ENCODE peak calls at places on chromosomes 11 and 22, in ten cellular contexts. D, I, X, S, U, O, R, T, M and W are unnamed samples. For H3K36me3, the result is how much of the 10 kb centered on the place peaks cover.

GRCh38 chr11:61157743-61158142 is 3.5 kb downstream of the VPS37C start:
- DNase-seq in X (no peak), O (no peak), I (no peak), D (no peak), U (peak), M (no peak), T (no peak), S (no peak), R (no peak), W (no peak)

GRCh38 chr11:3835752-3836151 is 5.0 kb downstream of the RHOG start:
- DNase-seq in R (peak), D (no peak), M (no peak), O (no peak), X (no peak), S (peak), U (peak), I (no peak), T (no peak), W (no peak)

GRCh38 chr11:77083553-77084245 is 16.9 kb downstream of the CAPN5 start:
- DNase-seq in I (peak), T (no peak), X (peak), O (no peak), R (peak), U (peak), D (no peak), S (peak), M (peak), W (no peak)

GRCh38 chr11:33742249-33742851 is 6.1 kb upstream of the CD59 start:
- DNase-seq in M (no peak), U (no peak), T (no peak), O (no peak), R (no peak), S (no peak), I (no peak), D (no peak), X (no peak), W (no peak)

GRCh38 chr11:69449320-69450063 is 32.0 kb upstream of the LINC01488 start:
- DNase-seq in M (no peak), I (peak), R (peak), S (peak), O (no peak), T (peak), D (no peak), U (peak), X (peak), W (no peak)

GRCh38 chr11:108224366-108224765 is 1.5 kb downstream of the ATM start:
- DNase-seq in M (no peak), D (no peak), U (no peak), R (no peak), S (no peak), I (no peak), O (no peak), X (no peak), T (no peak), W (no peak)

GRCh38 chr11:121692236-121692635 is 239.5 kb upstream of the SORL1-AS1 start:
- DNase-seq in R (no peak), M (no peak), O (no peak), I (no peak), T (no peak), D (no peak), S (no peak), U (no peak), X (no peak), W (no peak)

GRCh38 chr11:15743244-15743629 is 613.1 kb downstream of the SOX6 start:
- DNase-seq in D (no peak), S (no peak), M (no peak), R (no peak), I (no peak), O (no peak), X (no peak), T (no peak), U (no peak), W (no peak)

GRCh38 chr22:35266277-35266676 is 9.0 kb downstream of the HMGXB4 start:
- DNase-seq in D (no peak), S (no peak), U (no peak), T (no peak), I (no peak), M (no peak), O (no peak), X (no peak), R (no peak), W (no peak)

GRCh38 chr22:41140365-41140957 is 48.1 kb downstream of the EP300 start:
- DNase-seq in S (peak), T (no peak), X (peak), O (no peak), U (no peak), R (no peak), M (no peak), I (no peak), D (no peak), W (no peak)

GRCh38 chr11:125214466-125215204 is 50.1 kb downstream of the PKNOX2 start:
- DNase-seq in M (no peak), X (no peak), U (peak), O (no peak), S (no peak), R (peak), D (no peak), I (no peak), T (no peak), W (no peak)

GRCh38 chr11:59801981-59802638 is 8.5 kb downstream of the MRPL16 start:
- DNase-seq in R (no peak), I (no peak), X (no peak), O (no peak), M (no peak), D (peak), S (no peak), U (no peak), T (peak), W (no peak)

GRCh38 chr22:49235463-49236300 is 592.0 kb downstream of the BRD1 start:
- DNase-seq in S (no peak), R (no peak), I (peak), M (peak), X (peak), T (no peak), D (no peak), O (no peak), U (peak), W (no peak)

GRCh38 chr11:74820763-74821162 is 72.1 kb downstream of the RNF169 start:
- DNase-seq in I (no peak), O (no peak), S (no peak), T (peak), U (no peak), X (no peak), R (no peak), M (no peak), D (no peak), W (no peak)

GRCh38 chr22:39492186-39492585 is 9.9 kb upstream of the MIEF1 start:
- DNase-seq in O (no peak), X (no peak), D (no peak), T (no peak), S (no peak), R (no peak), M (no peak), I (no peak), U (no peak), W (no peak)

GRCh38 chr22:46466255-46466676 is 71.2 kb downstream of the CELSR1 start:
- DNase-seq in O (no peak), U (no peak), T (no peak), X (no peak), I (no peak), M (no peak), D (no peak), R (peak), S (no peak), W (no peak)

GRCh38 chr22:37818397-37819099 is 4.6 kb upstream of the GALR3 start:
- DNase-seq in X (peak), R (peak), M (peak), O (peak), T (no peak), I (no peak), S (peak), U (peak), D (peak), W (peak)

GRCh38 chr22:36385491-36386350 is 2.0 kb downstream of the MYH9 start:
- DNase-seq in X (peak), S (peak), M (peak), U (peak), T (peak), D (peak), I (peak), R (peak), O (peak), W (peak)

GRCh38 chr22:25077056-25077455 is 122.6 kb upstream of the CRYBB3 start:
- DNase-seq in T (no peak), X (no peak), O (no peak), I (no peak), U (no peak), R (no peak), S (no peak), D (no peak), M (no peak), W (no peak)

GRCh38 chr11:103682318-103683184 is 353.9 kb upstream of the DDI1 start:
- DNase-seq in X (peak), I (peak), O (peak), D (peak), T (peak), S (peak), R (no peak), M (peak), U (no peak), W (peak)

GRCh38 chr22:49588739-49589138 is 238.9 kb downstream of the BRD1 start:
- DNase-seq in T (no peak), D (no peak), R (peak), U (peak), X (no peak), O (no peak), I (peak), M (no peak), S (no peak), W (no peak)

GRCh38 chr11:114928260-114928870 is 250.0 kb downstream of the NXPE2 start:
- DNase-seq in R (no peak), S (no peak), O (no peak), T (no peak), X (no peak), D (no peak), M (no peak), U (no peak), I (no peak), W (no peak)

GRCh38 chr11:101618691-101619090 is 34.9 kb upstream of the TRPC6 start:
- DNase-seq in S (no peak), R (no peak), T (no peak), X (no peak), U (no peak), M (no peak), D (no peak), O (no peak), I (no peak), W (no peak)

GRCh38 chr11:59186130-59186594 is 14.2 kb downstream of the DTX4 start:
- DNase-seq in O (peak), I (no peak), U (no peak), M (peak), D (peak), X (peak), R (no peak), T (no peak), S (peak), W (peak)

GRCh38 chr11:2927851-2928604 is 1.2 kb downstream of the PHLDA2 start:
- DNase-seq in O (no peak), S (no peak), R (peak), I (peak), T (peak), M (peak), D (peak), U (peak), X (peak), W (no peak)

GRCh38 chr11:27390959-27391326 is 27.9 kb upstream of the CCDC34 start:
- DNase-seq in O (no peak), T (peak), U (no peak), X (no peak), R (no peak), S (no peak), D (no peak), I (no peak), M (no peak), W (no peak)

GRCh38 chr11:78351193-78351592 is 66.4 kb downstream of the GAB2 start:
- DNase-seq in I (no peak), O (no peak), U (no peak), S (no peak), M (no peak), T (no peak), D (no peak), X (no peak), R (no peak), W (no peak)

GRCh38 chr22:20996598-20997535 is 5.1 kb downstream of the THAP7 start:
- DNase-seq in R (no peak), M (no peak), I (no peak), U (no peak), S (no peak), O (no peak), X (no peak), T (no peak), D (no peak), W (no peak)

GRCh38 chr11:17267576-17267975 is 9.0 kb upstream of the NUCB2 start:
- DNase-seq in S (no peak), O (no peak), M (no peak), D (no peak), R (no peak), U (no peak), I (no peak), X (no peak), T (no peak), W (no peak)

GRCh38 chr11:13216019-13217006 is 61.3 kb upstream of the BMAL1 start:
- DNase-seq in M (no peak), D (no peak), R (peak), X (peak), U (no peak), O (no peak), T (peak), I (peak), S (no peak), W (no peak)

GRCh38 chr11:79068356-79068755 is 372.5 kb downstream of the TENM4 start:
- DNase-seq in U (no peak), S (no peak), I (no peak), D (no peak), X (no peak), R (no peak), T (no peak), M (no peak), O (no peak), W (no peak)

GRCh38 chr11:116144387-116144958 is 628.3 kb downstream of the BUD13 start:
- DNase-seq in U (no peak), T (no peak), D (no peak), M (no peak), O (no peak), S (no peak), I (no peak), R (no peak), X (no peak), W (no peak)

GRCh38 chr11:10371926-10372641 is 67.2 kb downstream of the ADM start:
- DNase-seq in O (no peak), M (no peak), X (no peak), D (no peak), I (no peak), R (no peak), T (no peak), U (no peak), S (no peak), W (no peak)

GRCh38 chr11:13972033-13972910 is 9.7 kb downstream of the SPON1 start:
- DNase-seq in I (no peak), M (no peak), U (no peak), T (no peak), S (no peak), D (no peak), R (no peak), X (no peak), O (no peak), W (no peak)

GRCh38 chr22:27752771-27753170 is 48.8 kb downstream of the MN1 start:
- DNase-seq in D (no peak), X (peak), I (peak), M (no peak), S (no peak), U (peak), T (no peak), R (peak), O (no peak), W (no peak)
- H3K36me3 ChIP-seq in D (under half), X (under half), I (under half), M (under half), S (under half), U (under half), T (under half), R (under half), O (under half), W (under half)

GRCh38 chr22:23294221-23294620 is 113.9 kb downstream of the BCR start:
- DNase-seq in U (no peak), M (no peak), I (no peak), R (no peak), T (no peak), X (no peak), D (no peak), O (no peak), S (no peak), W (no peak)

GRCh38 chr22:23292453-23293350 is 112.4 kb downstream of the BCR start:
- DNase-seq in U (no peak), O (no peak), I (no peak), D (no peak), R (no peak), T (no peak), M (no peak), S (no peak), X (no peak), W (no peak)

GRCh38 chr22:23289851-23290724 is 109.8 kb downstream of the BCR start:
- DNase-seq in T (peak), I (peak), R (peak), M (peak), D (peak), O (peak), U (no peak), S (peak), X (no peak), W (peak)

GRCh38 chr22:23293720-23294119 is 113.4 kb downstream of the BCR start:
- DNase-seq in M (no peak), O (no peak), T (no peak), I (no peak), U (no peak), S (no peak), R (no peak), D (no peak), X (no peak), W (no peak)

GRCh38 chr22:23291806-23292452 is 111.6 kb downstream of the BCR start:
- DNase-seq in O (no peak), T (no peak), X (no peak), S (no peak), M (no peak), D (no peak), U (no peak), R (no peak), I (no peak), W (peak)
- H3K36me3 ChIP-seq in O (under half), T (half or more), X (under half), S (half or more), M (under half), D (under half), U (half or more), R (under half), I (half or more), W (under half)

GRCh38 chr11:132549571-132549970 is 982.7 kb downstream of the OPCML start:
- DNase-seq in I (no peak), D (no peak), M (no peak), T (no peak), O (no peak), X (no peak), R (no peak), U (no peak), S (no peak), W (no peak)

GRCh38 chr11:132551011-132551410 is 981.3 kb downstream of the OPCML start:
- DNase-seq in R (no peak), O (no peak), X (no peak), S (no peak), T (no peak), U (no peak), M (no peak), I (no peak), D (no peak), W (no peak)

DNA sequence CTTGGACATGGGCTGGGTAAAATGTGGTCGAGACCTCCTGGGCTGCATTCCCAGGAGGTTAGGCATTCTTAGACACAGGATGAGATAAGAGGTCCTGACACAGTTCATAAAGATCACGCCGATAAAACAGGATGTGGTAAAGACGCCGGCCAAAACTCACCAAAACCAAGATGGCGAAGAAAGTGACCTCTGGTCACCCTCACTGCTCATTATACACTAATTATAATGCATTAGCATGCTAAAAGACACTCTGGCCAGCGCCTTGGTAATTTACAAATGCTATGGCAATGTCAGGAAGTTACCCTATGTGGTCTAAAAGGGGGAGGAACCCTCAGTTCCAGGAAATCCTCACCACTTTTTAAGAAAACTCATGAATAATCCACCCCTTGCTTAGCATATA is 983.3 kb downstream of the OPCML start:
- DNase-seq in S (no peak), D (no peak), U (no peak), T (no peak), X (no peak), R (no peak), O (no peak), M (no peak), I (no peak), W (no peak)
- H3K36me3 ChIP-seq in S (under half), D (under half), U (under half), T (under half), X (under half), R (under half), O (under half), M (under half), I (under half), W (under half)

DNA sequence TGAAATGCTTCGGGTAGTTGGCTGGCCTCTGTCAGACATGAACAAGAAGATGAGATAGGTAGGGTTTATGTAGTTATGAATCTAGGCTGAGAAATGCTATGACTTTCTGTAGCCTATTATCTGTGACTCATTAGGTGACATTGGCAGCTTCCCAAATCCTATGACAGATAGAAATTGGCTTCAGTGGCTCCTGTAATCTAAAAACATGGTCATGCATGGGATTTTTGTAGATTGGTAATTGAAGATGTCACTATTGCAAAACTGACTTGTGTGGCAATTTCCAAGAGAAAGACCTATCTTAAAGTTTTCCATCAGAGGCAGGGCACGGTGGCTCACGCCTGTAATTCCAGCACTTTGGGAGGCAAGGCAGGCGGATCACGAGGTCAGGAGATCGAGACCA is 29.4 kb upstream of the GRIK4 start:
- DNase-seq in X (no peak), I (no peak), R (no peak), S (no peak), M (no peak), D (no peak), U (no peak), T (no peak), O (no peak), W (no peak)
- H3K36me3 ChIP-seq in X (under half), I (half or more), R (under half), S (under half), M (under half), D (under half), U (half or more), T (under half), O (under half), W (under half)

GRCh38 chr11:36129955-36130354 is 159.3 kb downstream of the COMMD9 start:
- DNase-seq in O (no peak), R (no peak), D (no peak), M (no peak), S (no peak), I (no peak), T (no peak), X (no peak), U (no peak), W (no peak)

GRCh38 chr11:36123353-36124220 is 165.6 kb downstream of the COMMD9 start:
- DNase-seq in D (no peak), U (no peak), I (no peak), T (no peak), O (no peak), X (no peak), R (peak), S (no peak), M (no peak), W (no peak)

GRCh38 chr11:36130401-36130800 is 158.8 kb downstream of the COMMD9 start:
- DNase-seq in S (no peak), R (no peak), O (no peak), X (no peak), D (no peak), M (no peak), T (no peak), U (no peak), I (no peak), W (no peak)

GRCh38 chr11:36126703-36127102 is 162.5 kb downstream of the COMMD9 start:
- DNase-seq in X (no peak), U (no peak), D (no peak), I (no peak), T (no peak), M (no peak), O (no peak), R (no peak), S (no peak), W (no peak)

GRCh38 chr11:36127550-36127949 is 161.7 kb downstream of the COMMD9 start:
- DNase-seq in R (no peak), I (no peak), U (no peak), T (no peak), X (no peak), D (no peak), O (no peak), S (no peak), M (no peak), W (no peak)
- H3K36me3 ChIP-seq in R (under half), I (under half), U (under half), T (under half), X (under half), D (under half), O (under half), S (under half), M (under half), W (under half)

DNA sequence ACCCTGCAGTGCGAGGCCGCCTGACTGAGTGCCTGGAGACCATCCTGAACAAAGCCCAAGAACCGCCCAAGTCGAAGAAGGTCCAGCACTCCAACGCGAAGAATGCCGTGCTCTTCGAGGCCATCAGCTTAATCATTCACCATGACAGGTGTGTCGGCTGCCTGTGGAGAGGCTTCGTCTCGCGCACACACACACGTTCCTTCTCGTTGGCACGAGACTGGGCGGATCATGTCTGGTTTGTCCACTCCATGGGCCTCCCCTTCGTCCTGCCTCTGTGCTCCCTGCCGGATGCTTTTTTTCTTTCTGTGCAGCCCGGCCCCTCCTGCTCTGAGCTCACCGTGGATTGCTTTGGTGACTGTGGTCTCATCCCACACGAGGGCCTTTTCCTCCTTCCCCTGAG is 51.1 kb downstream of the MUC6 start:
- DNase-seq in R (no peak), I (no peak), U (no peak), S (peak), T (no peak), X (peak), O (no peak), M (peak), D (no peak), W (no peak)
- H3K36me3 ChIP-seq in R (under half), I (half or more), U (half or more), S (half or more), T (under half), X (under half), O (under half), M (half or more), D (half or more), W (under half)